ENCODE peak calls at places on chromosomes 13 and 19, in five cellular contexts. One of them, this sample, is unnamed. For H3K4me1, the result is how much of the 10 kb centered on the place peaks cover.

GRCh38 chr19:703651-704446 is 4.9 kb upstream of the PALM start:
- DNase-seq in body of pancreas: peak
- DNase-seq in cardiac muscle cell: peak
- DNase-seq in ovary: peak
- DNase-seq in CD8-positive, alpha-beta T cell: peak
- DNase-seq in this sample: peak

GRCh38 chr19:17946965-17947784 is 14.4 kb downstream of the CCDC124 start:
- DNase-seq in body of pancreas: peak
- DNase-seq in cardiac muscle cell: no peak
- DNase-seq in ovary: no peak
- DNase-seq in CD8-positive, alpha-beta T cell: no peak
- DNase-seq in this sample: no peak

GRCh38 chr19:15885919-15886318 is 12.0 kb downstream of the CYP4F2 start:
- DNase-seq in body of pancreas: no peak
- DNase-seq in cardiac muscle cell: no peak
- DNase-seq in ovary: no peak
- DNase-seq in CD8-positive, alpha-beta T cell: no peak
- DNase-seq in this sample: no peak

GRCh38 chr19:12840091-12841079 is 2.1 kb downstream of the MAST1 start:
- DNase-seq in body of pancreas: peak
- DNase-seq in cardiac muscle cell: peak
- DNase-seq in ovary: peak
- DNase-seq in CD8-positive, alpha-beta T cell: no peak
- DNase-seq in this sample: peak

GRCh38 chr13:35489050-35489449 is 12.6 kb upstream of the MAB21L1 start:
- DNase-seq in body of pancreas: no peak
- DNase-seq in cardiac muscle cell: no peak
- DNase-seq in ovary: no peak
- DNase-seq in CD8-positive, alpha-beta T cell: no peak
- DNase-seq in this sample: no peak

GRCh38 chr19:39469036-39469435 is 11.6 kb upstream of the TIMM50 start:
- DNase-seq in body of pancreas: no peak
- DNase-seq in cardiac muscle cell: no peak
- DNase-seq in ovary: no peak
- DNase-seq in CD8-positive, alpha-beta T cell: no peak
- DNase-seq in this sample: no peak

GRCh38 chr19:41927810-41928192 is 448 bp downstream of the ERFL start:
- DNase-seq in body of pancreas: no peak
- DNase-seq in cardiac muscle cell: no peak
- DNase-seq in ovary: no peak
- DNase-seq in CD8-positive, alpha-beta T cell: no peak
- DNase-seq in this sample: no peak

GRCh38 chr13:60396783-60397692 is at the start of gene TDRD3:
- DNase-seq in body of pancreas: peak
- DNase-seq in cardiac muscle cell: peak
- DNase-seq in ovary: peak
- DNase-seq in CD8-positive, alpha-beta T cell: peak
- DNase-seq in this sample: peak

GRCh38 chr19:42512743-42513304 is 15.5 kb downstream of the CEACAM1 start:
- DNase-seq in body of pancreas: no peak
- DNase-seq in cardiac muscle cell: no peak
- DNase-seq in ovary: no peak
- DNase-seq in CD8-positive, alpha-beta T cell: no peak
- DNase-seq in this sample: no peak

GRCh38 chr19:51572908-51573307 is 1.8 kb downstream of the ZNF175 start:
- DNase-seq in body of pancreas: no peak
- DNase-seq in cardiac muscle cell: no peak
- DNase-seq in ovary: no peak
- DNase-seq in CD8-positive, alpha-beta T cell: no peak
- DNase-seq in this sample: no peak

GRCh38 chr13:69109891-69110525 is 997.6 kb upstream of the ATXN8OS start:
- DNase-seq in body of pancreas: no peak
- DNase-seq in cardiac muscle cell: no peak
- DNase-seq in ovary: no peak
- DNase-seq in CD8-positive, alpha-beta T cell: no peak
- DNase-seq in this sample: no peak

GRCh38 chr13:71015021-71015420 is 852.0 kb downstream of the DACH1 start:
- DNase-seq in body of pancreas: no peak
- DNase-seq in cardiac muscle cell: no peak
- DNase-seq in ovary: no peak
- DNase-seq in CD8-positive, alpha-beta T cell: no peak
- DNase-seq in this sample: no peak

GRCh38 chr19:17902701-17903100 is 30.1 kb upstream of the CCDC124 start:
- DNase-seq in body of pancreas: no peak
- DNase-seq in cardiac muscle cell: no peak
- DNase-seq in ovary: no peak
- DNase-seq in CD8-positive, alpha-beta T cell: no peak
- DNase-seq in this sample: no peak

GRCh38 chr19:45824041-45824471 is 8.9 kb upstream of the RSPH6A start:
- DNase-seq in body of pancreas: peak
- DNase-seq in cardiac muscle cell: no peak
- DNase-seq in ovary: no peak
- DNase-seq in CD8-positive, alpha-beta T cell: no peak
- DNase-seq in this sample: no peak

GRCh38 chr13:111897846-111898215 is 169.1 kb upstream of the SOX1 start:
- DNase-seq in body of pancreas: no peak
- DNase-seq in cardiac muscle cell: no peak
- DNase-seq in ovary: no peak
- DNase-seq in CD8-positive, alpha-beta T cell: no peak
- DNase-seq in this sample: no peak

GRCh38 chr13:44816701-44817684 is 172.3 kb downstream of the NUFIP1 start:
- DNase-seq in body of pancreas: no peak
- DNase-seq in cardiac muscle cell: no peak
- DNase-seq in ovary: no peak
- DNase-seq in CD8-positive, alpha-beta T cell: no peak
- DNase-seq in this sample: no peak

GRCh38 chr13:106851251-106851650 is 283.3 kb upstream of the ARGLU1 start:
- DNase-seq in body of pancreas: no peak
- DNase-seq in cardiac muscle cell: no peak
- DNase-seq in ovary: no peak
- DNase-seq in CD8-positive, alpha-beta T cell: no peak
- DNase-seq in this sample: no peak

GRCh38 chr13:100887729-100888151 is 213.1 kb upstream of the TMTC4 start:
- DNase-seq in body of pancreas: no peak
- DNase-seq in cardiac muscle cell: peak
- DNase-seq in ovary: no peak
- DNase-seq in CD8-positive, alpha-beta T cell: no peak
- DNase-seq in this sample: no peak

GRCh38 chr13:32471187-32471922 is 43.4 kb upstream of the N4BP2L1 start:
- DNase-seq in body of pancreas: no peak
- DNase-seq in cardiac muscle cell: peak
- DNase-seq in ovary: peak
- DNase-seq in CD8-positive, alpha-beta T cell: no peak
- DNase-seq in this sample: no peak

GRCh38 chr13:94535231-94535630 is 55.7 kb upstream of the DCT start:
- DNase-seq in body of pancreas: no peak
- DNase-seq in cardiac muscle cell: no peak
- DNase-seq in ovary: no peak
- DNase-seq in CD8-positive, alpha-beta T cell: no peak
- DNase-seq in this sample: no peak

GRCh38 chr13:30308548-30308947 is 1.2 kb upstream of the KATNAL1 start:
- DNase-seq in body of pancreas: no peak
- DNase-seq in cardiac muscle cell: peak
- DNase-seq in ovary: no peak
- DNase-seq in CD8-positive, alpha-beta T cell: no peak
- DNase-seq in this sample: peak

GRCh38 chr13:108437496-108437895 is 168.0 kb downstream of the TNFSF13B start:
- DNase-seq in body of pancreas: no peak
- DNase-seq in cardiac muscle cell: no peak
- DNase-seq in ovary: no peak
- DNase-seq in CD8-positive, alpha-beta T cell: no peak
- DNase-seq in this sample: no peak

GRCh38 chr13:26095338-26095737 is 43.5 kb upstream of the SHISA2 start:
- DNase-seq in body of pancreas: no peak
- DNase-seq in cardiac muscle cell: no peak
- DNase-seq in ovary: no peak
- DNase-seq in CD8-positive, alpha-beta T cell: no peak
- DNase-seq in this sample: no peak

GRCh38 chr13:27637289-27637626 is 15.6 kb downstream of the POLR1D start:
- DNase-seq in body of pancreas: no peak
- DNase-seq in cardiac muscle cell: no peak
- DNase-seq in ovary: no peak
- DNase-seq in CD8-positive, alpha-beta T cell: no peak
- DNase-seq in this sample: no peak

GRCh38 chr19:42204684-42205083 is 12.8 kb downstream of the DEDD2 start:
- DNase-seq in body of pancreas: no peak
- DNase-seq in cardiac muscle cell: no peak
- DNase-seq in ovary: no peak
- DNase-seq in CD8-positive, alpha-beta T cell: no peak
- DNase-seq in this sample: no peak

GRCh38 chr19:2330632-2331284 is 2.3 kb downstream of the SPPL2B start:
- DNase-seq in body of pancreas: peak
- DNase-seq in cardiac muscle cell: no peak
- DNase-seq in ovary: no peak
- DNase-seq in CD8-positive, alpha-beta T cell: no peak
- DNase-seq in this sample: no peak

GRCh38 chr19:32289566-32290210 is 55.7 kb upstream of the ZNF507 start:
- DNase-seq in body of pancreas: no peak
- DNase-seq in cardiac muscle cell: no peak
- DNase-seq in ovary: no peak
- DNase-seq in CD8-positive, alpha-beta T cell: no peak
- DNase-seq in this sample: no peak

GRCh38 chr13:58059624-58060023 is 428.1 kb downstream of the PCDH17 start:
- DNase-seq in body of pancreas: no peak
- DNase-seq in cardiac muscle cell: no peak
- DNase-seq in ovary: no peak
- DNase-seq in CD8-positive, alpha-beta T cell: no peak
- DNase-seq in this sample: no peak

GRCh38 chr13:58051807-58052375 is 420.3 kb downstream of the PCDH17 start:
- DNase-seq in body of pancreas: no peak
- DNase-seq in cardiac muscle cell: no peak
- DNase-seq in ovary: no peak
- DNase-seq in CD8-positive, alpha-beta T cell: no peak
- DNase-seq in this sample: no peak

GRCh38 chr13:58056411-58056810 is 424.9 kb downstream of the PCDH17 start:
- DNase-seq in body of pancreas: no peak
- DNase-seq in cardiac muscle cell: no peak
- DNase-seq in ovary: no peak
- DNase-seq in CD8-positive, alpha-beta T cell: no peak
- DNase-seq in this sample: no peak
- H3K27ac ChIP-seq in body of pancreas: no peak
- H3K27ac ChIP-seq in cardiac muscle cell: no peak
- H3K27ac ChIP-seq in ovary: no peak
- H3K27ac ChIP-seq in CD8-positive, alpha-beta T cell: no peak
- H3K27ac ChIP-seq in this sample: no peak

DNA sequence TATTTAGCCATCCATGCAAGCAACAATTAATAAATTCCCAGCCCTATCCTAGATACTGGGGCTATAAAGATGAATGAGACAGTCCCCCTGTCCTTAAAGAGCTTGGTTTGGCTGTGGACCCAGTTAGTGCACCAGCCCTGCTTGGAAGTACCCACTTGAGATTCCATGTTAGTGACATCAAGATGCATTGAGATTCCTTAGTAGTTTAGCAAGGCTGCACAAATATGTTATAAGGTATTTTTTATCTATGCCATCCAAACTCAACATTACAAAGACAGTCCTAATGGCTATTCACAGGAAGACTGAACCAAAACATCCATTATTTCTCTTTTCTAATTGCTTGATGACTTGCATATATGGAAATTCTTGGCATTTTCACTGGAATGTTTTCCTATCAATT is 48.8 kb upstream of the RAP2A start:
- DNase-seq in body of pancreas: no peak
- DNase-seq in cardiac muscle cell: peak
- DNase-seq in ovary: no peak
- DNase-seq in CD8-positive, alpha-beta T cell: no peak
- DNase-seq in this sample: no peak
- H3K4me1 ChIP-seq in body of pancreas: under half
- H3K4me1 ChIP-seq in cardiac muscle cell: under half
- H3K4me1 ChIP-seq in ovary: under half
- H3K4me1 ChIP-seq in CD8-positive, alpha-beta T cell: under half
- H3K4me1 ChIP-seq in this sample: under half

DNA sequence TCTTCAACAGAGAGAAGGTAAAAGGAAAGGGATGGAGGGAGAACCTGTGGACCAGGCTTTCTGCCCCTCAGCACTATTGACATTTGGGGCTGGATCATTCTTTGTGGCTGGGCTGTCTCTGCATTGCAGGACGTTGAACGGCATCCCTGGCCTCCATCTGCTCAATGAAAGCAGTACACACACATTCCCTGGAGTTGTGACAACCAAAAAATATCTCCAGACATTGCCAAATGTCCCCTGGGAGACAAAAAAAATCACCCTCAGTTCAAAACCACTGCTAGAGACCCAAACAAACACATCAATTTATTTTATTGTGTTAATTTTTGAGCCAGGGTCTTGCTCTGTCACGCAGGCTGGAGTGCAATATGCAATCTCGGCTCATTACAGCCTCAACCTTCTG is 43.3 kb downstream of the INSR start:
- DNase-seq in body of pancreas: no peak
- DNase-seq in cardiac muscle cell: no peak
- DNase-seq in ovary: no peak
- DNase-seq in CD8-positive, alpha-beta T cell: no peak
- DNase-seq in this sample: no peak
- H3K4me3 ChIP-seq in body of pancreas: no peak
- H3K4me3 ChIP-seq in cardiac muscle cell: no peak
- H3K4me3 ChIP-seq in ovary: no peak
- H3K4me3 ChIP-seq in CD8-positive, alpha-beta T cell: no peak
- H3K4me3 ChIP-seq in this sample: no peak

GRCh38 chr13:50323440-50324070 is 308.3 kb downstream of the KCNRG start:
- DNase-seq in body of pancreas: no peak
- DNase-seq in cardiac muscle cell: no peak
- DNase-seq in ovary: no peak
- DNase-seq in CD8-positive, alpha-beta T cell: no peak
- DNase-seq in this sample: no peak

GRCh38 chr13:50319603-50320296 is 304.5 kb downstream of the KCNRG start:
- DNase-seq in body of pancreas: no peak
- DNase-seq in cardiac muscle cell: no peak
- DNase-seq in ovary: no peak
- DNase-seq in CD8-positive, alpha-beta T cell: no peak
- DNase-seq in this sample: no peak

GRCh38 chr13:50318887-50319286 is 303.6 kb downstream of the KCNRG start:
- DNase-seq in body of pancreas: no peak
- DNase-seq in cardiac muscle cell: no peak
- DNase-seq in ovary: no peak
- DNase-seq in CD8-positive, alpha-beta T cell: no peak
- DNase-seq in this sample: no peak

GRCh38 chr13:50322006-50322405 is 306.8 kb downstream of the KCNRG start:
- DNase-seq in body of pancreas: no peak
- DNase-seq in cardiac muscle cell: no peak
- DNase-seq in ovary: no peak
- DNase-seq in CD8-positive, alpha-beta T cell: no peak
- DNase-seq in this sample: no peak

DNA sequence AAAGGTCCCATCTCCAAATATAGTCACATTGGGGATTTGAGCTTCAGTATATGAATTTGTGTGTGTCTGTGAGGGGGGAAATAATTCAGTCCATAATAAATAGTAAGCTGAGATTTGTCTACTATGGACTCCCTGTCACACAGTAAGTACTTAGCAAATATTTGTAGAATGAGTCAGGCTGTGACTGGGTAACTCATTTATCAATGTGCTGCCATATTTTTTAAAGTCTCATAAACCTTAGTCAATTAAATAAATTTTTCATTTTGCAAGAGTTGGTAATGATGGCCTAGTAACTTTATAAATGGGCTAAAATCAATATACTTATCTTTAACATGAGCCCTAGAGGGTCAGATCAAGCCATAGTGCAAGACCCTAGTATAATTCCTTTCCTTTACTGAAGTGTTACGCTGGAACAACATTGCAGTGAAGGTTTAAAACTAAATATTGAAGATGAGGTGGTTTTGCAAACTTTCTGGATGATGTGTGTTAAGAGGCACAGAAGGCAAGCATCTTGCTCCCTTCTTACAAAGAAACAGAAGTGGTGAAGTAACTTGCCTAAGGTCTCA is 305.1 kb downstream of the KCNRG start:
- DNase-seq in body of pancreas: no peak
- DNase-seq in cardiac muscle cell: no peak
- DNase-seq in ovary: no peak
- DNase-seq in CD8-positive, alpha-beta T cell: no peak
- DNase-seq in this sample: no peak
- H3K27ac ChIP-seq in body of pancreas: peak
- H3K27ac ChIP-seq in cardiac muscle cell: no peak
- H3K27ac ChIP-seq in ovary: no peak
- H3K27ac ChIP-seq in CD8-positive, alpha-beta T cell: no peak
- H3K27ac ChIP-seq in this sample: no peak

This sample was measured in lung.